ENCODE peak calls at places on chromosomes 7 and 10, in seven cellular contexts. E is mesenchymal stem cell, W is IMR-90, F is neuronal stem cell, B is H9, G is trophoblast cell, P is H1. J is an unnamed sample.

GRCh38 chr10:102450374-102451104 is 804 bp downstream of the C10orf95 start:
- DNase-seq in E (peak), W (peak), F (peak), B (peak), G (peak), P (peak), J (peak)

GRCh38 chr7:12957487-12957886 is 270.1 kb downstream of the ARL4A start:
- DNase-seq in E (no peak), W (no peak), F (no peak), B (no peak), G (no peak), P (no peak), J (no peak)

GRCh38 chr7:79528421-79528820 is 75.0 kb upstream of the MAGI2 start:
- DNase-seq in E (no peak), W (no peak), F (no peak), B (no peak), G (no peak), P (no peak), J (peak)

GRCh38 chr10:97543025-97543546 is 29.5 kb upstream of the ANKRD2 start:
- DNase-seq in E (peak), W (peak), F (no peak), B (no peak), G (peak), P (no peak), J (peak)

GRCh38 chr7:137625197-137625596 is 221.6 kb downstream of the DGKI start:
- DNase-seq in E (peak), W (peak), F (no peak), B (no peak), G (peak), P (no peak), J (no peak)

GRCh38 chr7:770786-771185 is 43.7 kb upstream of the PRKAR1B start:
- DNase-seq in E (peak), W (no peak), F (no peak), B (no peak), G (no peak), P (no peak), J (no peak)

GRCh38 chr10:1169981-1170866 is 114.0 kb downstream of the WDR37 start:
- DNase-seq in E (no peak), W (no peak), F (no peak), B (no peak), G (no peak), P (no peak), J (no peak)

GRCh38 chr10:75294518-75294865 is 58.7 kb upstream of the COMTD1 start:
- DNase-seq in E (peak), W (no peak), F (no peak), B (no peak), G (peak), P (peak), J (peak)

GRCh38 chr7:85324145-85324799 is 137.4 kb upstream of the SEMA3D start:
- DNase-seq in E (no peak), W (no peak), F (no peak), B (no peak), G (no peak), P (no peak), J (peak)

DNA sequence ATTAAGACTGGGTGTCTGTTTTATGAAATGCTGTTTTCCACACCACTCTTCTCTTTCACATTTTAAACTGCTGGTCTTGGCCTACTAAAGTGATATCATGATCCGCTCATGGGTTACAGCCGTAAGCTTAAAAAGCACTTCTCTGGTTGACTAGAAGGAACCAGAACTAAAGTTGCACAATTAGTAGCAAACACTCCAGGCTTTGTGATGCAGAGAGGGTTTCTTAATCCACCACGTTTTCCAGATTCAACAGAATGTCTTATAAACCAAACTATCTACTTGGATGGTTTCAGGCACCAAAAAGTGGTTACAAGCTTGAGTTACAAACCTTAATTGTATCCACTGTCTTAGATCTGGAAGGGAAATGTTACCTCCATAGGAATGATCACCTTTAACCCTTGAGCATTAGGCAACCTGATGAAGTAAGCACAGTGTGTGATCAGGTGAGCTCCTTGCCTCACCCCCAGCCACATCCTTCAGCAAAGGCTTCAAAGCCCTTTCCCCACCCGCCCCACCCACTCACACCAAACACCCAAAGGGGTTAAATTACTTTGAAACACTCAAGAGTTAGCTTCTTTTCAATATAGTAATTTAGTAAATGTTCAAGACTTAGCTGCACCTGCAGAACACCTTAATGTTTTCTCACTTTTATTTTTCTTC is 3.5 kb downstream of the ELMO1 start:
- DNase-seq in E (no peak), W (no peak), F (no peak), B (no peak), G (no peak), P (no peak), J (no peak)
- H3K23ac ChIP-seq in E (no peak), W (no peak), F (no peak), B (no peak), G (no peak), P (no peak), J (no peak)

DNA sequence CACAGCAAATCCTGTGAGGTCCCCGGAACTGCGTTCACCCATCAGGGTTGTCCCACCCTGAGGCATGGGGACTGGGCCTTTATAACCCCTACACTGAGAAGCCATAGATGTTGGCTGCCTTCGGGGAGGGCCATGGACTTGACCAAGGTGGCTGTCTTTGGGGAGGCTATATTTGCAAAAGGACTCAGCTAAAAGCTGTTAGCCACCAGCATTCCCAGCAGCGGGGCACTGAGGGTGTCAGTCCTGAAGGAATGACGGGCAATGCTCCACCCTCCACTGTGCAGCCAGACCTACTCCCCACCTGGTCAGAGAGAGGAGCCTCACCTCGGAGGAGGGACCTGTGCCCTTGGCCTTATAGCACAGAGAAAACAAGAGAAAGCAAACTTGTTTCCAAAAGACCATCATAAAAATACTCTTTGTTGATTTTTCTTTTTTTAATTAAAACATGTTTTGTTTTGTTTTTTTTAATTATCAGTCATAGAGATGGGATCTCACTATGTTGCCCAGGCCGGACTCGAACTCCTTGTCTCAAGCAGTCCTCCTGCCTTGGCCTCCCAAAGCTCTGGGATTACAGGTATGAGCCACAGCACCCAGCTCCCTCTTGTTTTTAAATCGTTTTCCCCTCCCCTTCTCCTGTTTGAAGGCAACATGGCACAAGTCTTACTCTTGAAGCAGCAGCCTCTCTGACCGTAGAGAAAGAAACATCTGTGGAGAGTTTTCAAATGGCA is 26.7 kb upstream of the CUX1 start:
- DNase-seq in E (no peak), W (no peak), F (no peak), B (no peak), G (no peak), P (no peak), J (no peak)
- H2BK120ac ChIP-seq in E (no peak), W (no peak), F (no peak), B (no peak), G (no peak), P (no peak), J (no peak)

GRCh38 chr7:155106356-155106755 is 36.2 kb downstream of the HTR5A start:
- DNase-seq in E (no peak), W (no peak), F (no peak), B (no peak), G (no peak), P (no peak), J (no peak)

GRCh38 chr7:155108144-155108901 is 38.2 kb downstream of the HTR5A start:
- DNase-seq in E (no peak), W (no peak), F (no peak), B (no peak), G (no peak), P (no peak), J (peak)

GRCh38 chr7:155107126-155107525 is 37.0 kb downstream of the HTR5A start:
- DNase-seq in E (no peak), W (no peak), F (no peak), B (no peak), G (no peak), P (no peak), J (peak)

GRCh38 chr7:155104913-155105312 is 34.8 kb downstream of the HTR5A start:
- DNase-seq in E (no peak), W (no peak), F (no peak), B (no peak), G (peak), P (no peak), J (peak)
- H3K23ac ChIP-seq in E (no peak), W (no peak), F (no peak), B (no peak), G (no peak), P (no peak), J (no peak)

GRCh38 chr10:120132811-120133210 is 240.3 kb downstream of the SEC23IP start:
- DNase-seq in E (no peak), W (no peak), F (no peak), B (no peak), G (no peak), P (no peak), J (no peak)
- H2BK120ac ChIP-seq in E (no peak), W (no peak), F (no peak), B (no peak), G (no peak), P (no peak), J (no peak)

J was measured in mesendoderm.